ENCODE peak calls at places on chromosomes 12 and 14, in four cellular contexts. Z is non-pigmented ciliary epithelial cell, O is caudate nucleus, T is GM12865. S is an unnamed sample.

GRCh38 chr12:61490732-61491498 is 769.3 kb upstream of the USP15 start:
- DNase-seq in Z (no peak), O (no peak), T (no peak), S (no peak)

GRCh38 chr14:38716871-38717270 is 386.2 kb downstream of the SEC23A start:
- DNase-seq in Z (no peak), O (no peak), T (no peak), S (no peak)

GRCh38 chr14:101503431-101504095 is 57.7 kb upstream of the DIO3 start:
- DNase-seq in Z (no peak), O (no peak), T (no peak), S (no peak)

GRCh38 chr12:22276846-22277245 is 57.7 kb downstream of the ST8SIA1 start:
- DNase-seq in Z (no peak), O (no peak), T (no peak), S (no peak)

GRCh38 chr12:69154585-69155363 is 84.6 kb upstream of the CPSF6 start:
- DNase-seq in Z (peak), O (peak), T (peak), S (peak)

GRCh38 chr14:53640695-53641094 is 315.9 kb downstream of the BMP4 start:
- DNase-seq in Z (peak), O (no peak), T (no peak), S (no peak)

GRCh38 chr12:89836026-89836425 is 127.4 kb upstream of the ATP2B1 start:
- DNase-seq in Z (no peak), O (no peak), T (no peak), S (no peak)

GRCh38 chr14:73460691-73461127 is 2.4 kb upstream of the NUMB start:
- DNase-seq in Z (peak), O (no peak), T (no peak), S (no peak)

GRCh38 chr14:50051706-50052105 is 64.7 kb downstream of the VCPKMT start:
- DNase-seq in Z (no peak), O (no peak), T (no peak), S (no peak)

GRCh38 chr12:79997115-79997805 is 62.4 kb upstream of the PPP1R12A start:
- DNase-seq in Z (no peak), O (no peak), T (peak), S (no peak)

GRCh38 chr14:71139058-71139946 is 232.0 kb downstream of the PCNX1 start:
- DNase-seq in Z (no peak), O (peak), T (peak), S (peak)

GRCh38 chr12:87085286-87085685 is 829.1 kb upstream of the MGAT4C start:
- DNase-seq in Z (no peak), O (no peak), T (no peak), S (no peak)

GRCh38 chr12:26741828-26742227 is 91.2 kb downstream of the ITPR2 start:
- DNase-seq in Z (no peak), O (no peak), T (no peak), S (no peak)